ENCODE peak calls at places on chromosomes 6 and 20, in five cellular contexts. One of them, this sample, is unnamed.

GRCh38 chr6:13423292-13423691 is 64.1 kb downstream of the GFOD1 start:
- DNase-seq in adrenal gland: no peak
- DNase-seq in IMR-90: no peak
- DNase-seq in A549: no peak
- DNase-seq in ovary: no peak
- DNase-seq in this sample: no peak

GRCh38 chr20:44643596-44644383 is 7.7 kb downstream of the ADA start:
- DNase-seq in A549: peak; percentile 62
- DNase-seq in adrenal gland: peak; percentile 77
- DNase-seq in IMR-90: peak; percentile 80
- DNase-seq in ovary: peak; percentile 22
- DNase-seq in this sample: no peak

GRCh38 chr6:158903801-158904200 is 84.6 kb upstream of the EZR start:
- DNase-seq in adrenal gland: no peak
- DNase-seq in A549: no peak
- DNase-seq in ovary: no peak
- DNase-seq in IMR-90: no peak
- DNase-seq in this sample: no peak

GRCh38 chr20:3115190-3116107 is 30.9 kb upstream of the AVP start:
- DNase-seq in adrenal gland: peak; percentile 62
- DNase-seq in A549: peak; percentile 97
- DNase-seq in IMR-90: peak; percentile 59
- DNase-seq in ovary: peak; percentile 22
- DNase-seq in this sample: peak; percentile 42

GRCh38 chr6:124590001-124590400 is 372.2 kb upstream of the RNF217 start:
- DNase-seq in ovary: no peak
- DNase-seq in A549: no peak
- DNase-seq in adrenal gland: no peak
- DNase-seq in IMR-90: no peak
- DNase-seq in this sample: no peak

GRCh38 chr6:152631376-152631775 is 5.8 kb downstream of the SYNE1 start:
- DNase-seq in ovary: no peak
- DNase-seq in A549: no peak
- DNase-seq in IMR-90: no peak
- DNase-seq in adrenal gland: no peak
- DNase-seq in this sample: no peak

GRCh38 chr6:152146385-152146784 is 338.9 kb downstream of the ESR1 start:
- DNase-seq in adrenal gland: no peak
- DNase-seq in IMR-90: peak; percentile 91
- DNase-seq in ovary: no peak
- DNase-seq in A549: no peak
- DNase-seq in this sample: no peak

GRCh38 chr6:163414367-163415175 is at the start of gene QKI:
- DNase-seq in adrenal gland: peak; percentile 83
- DNase-seq in IMR-90: peak; percentile 67
- DNase-seq in A549: no peak
- DNase-seq in ovary: peak; percentile 85
- DNase-seq in this sample: peak; percentile 91

GRCh38 chr6:11615214-11615602 is 77.7 kb downstream of the TMEM170B start:
- DNase-seq in A549: no peak
- DNase-seq in adrenal gland: no peak
- DNase-seq in ovary: no peak
- DNase-seq in IMR-90: peak; percentile 86
- DNase-seq in this sample: no peak

GRCh38 chr20:62914970-62915457 is 11.3 kb downstream of the DIDO1 start:
- DNase-seq in A549: peak; percentile 63
- DNase-seq in ovary: no peak
- DNase-seq in adrenal gland: no peak
- DNase-seq in IMR-90: peak; percentile 19
- DNase-seq in this sample: peak; percentile 46

GRCh38 chr6:111711476-111711875 is 105.8 kb upstream of the TRAF3IP2 start:
- DNase-seq in IMR-90: no peak
- DNase-seq in ovary: peak; percentile 62
- DNase-seq in adrenal gland: no peak
- DNase-seq in A549: no peak
- DNase-seq in this sample: no peak

GRCh38 chr6:20715135-20715806 is 181.0 kb downstream of the CDKAL1 start:
- DNase-seq in IMR-90: no peak
- DNase-seq in A549: no peak
- DNase-seq in adrenal gland: no peak
- DNase-seq in ovary: no peak
- DNase-seq in this sample: no peak

GRCh38 chr6:166277021-166277420 is 31.2 kb downstream of the PRR18 start:
- DNase-seq in adrenal gland: peak; percentile 45
- DNase-seq in ovary: no peak
- DNase-seq in IMR-90: no peak
- DNase-seq in A549: no peak
- DNase-seq in this sample: no peak

GRCh38 chr20:48661575-48662473 is 166.0 kb downstream of the PREX1 start:
- DNase-seq in IMR-90: no peak
- DNase-seq in adrenal gland: no peak
- DNase-seq in ovary: no peak
- DNase-seq in A549: no peak
- DNase-seq in this sample: no peak

GRCh38 chr20:50389808-50390684 is 120.1 kb upstream of the PTPN1 start:
- DNase-seq in A549: no peak
- DNase-seq in adrenal gland: no peak
- DNase-seq in IMR-90: no peak
- DNase-seq in ovary: no peak
- DNase-seq in this sample: no peak

GRCh38 chr6:150987855-150988484 is 122.5 kb downstream of the MTHFD1L start:
- DNase-seq in adrenal gland: no peak
- DNase-seq in A549: no peak
- DNase-seq in ovary: no peak
- DNase-seq in IMR-90: no peak
- DNase-seq in this sample: no peak

GRCh38 chr6:154071236-154071635 is 32.2 kb downstream of the OPRM1 start:
- DNase-seq in adrenal gland: no peak
- DNase-seq in IMR-90: no peak
- DNase-seq in ovary: no peak
- DNase-seq in A549: no peak
- DNase-seq in this sample: no peak

GRCh38 chr20:3751664-3752385 is 15.7 kb downstream of the ADISSP start:
- DNase-seq in ovary: no peak
- DNase-seq in IMR-90: no peak
- DNase-seq in adrenal gland: peak; percentile 72
- DNase-seq in A549: no peak
- DNase-seq in this sample: peak; percentile 89

GRCh38 chr6:54586251-54586650 is 260.3 kb upstream of the FAM83B start:
- DNase-seq in adrenal gland: no peak
- DNase-seq in IMR-90: peak; percentile 47
- DNase-seq in ovary: no peak
- DNase-seq in A549: no peak
- DNase-seq in this sample: no peak

GRCh38 chr6:42967228-42967627 is 6.7 kb downstream of the GNMT start:
- DNase-seq in A549: no peak
- DNase-seq in IMR-90: no peak
- DNase-seq in ovary: no peak
- DNase-seq in adrenal gland: no peak
- DNase-seq in this sample: no peak

GRCh38 chr6:75504902-75505233 is 11.3 kb upstream of the FILIP1 start:
- DNase-seq in A549: no peak
- DNase-seq in ovary: no peak
- DNase-seq in adrenal gland: no peak
- DNase-seq in IMR-90: no peak
- DNase-seq in this sample: no peak

GRCh38 chr6:7513534-7513933 is 27.9 kb upstream of the DSP start:
- DNase-seq in adrenal gland: no peak
- DNase-seq in A549: no peak
- DNase-seq in IMR-90: no peak
- DNase-seq in ovary: no peak
- DNase-seq in this sample: no peak

GRCh38 chr6:143884161-143884560 is 19.9 kb downstream of the ZC2HC1B start:
- DNase-seq in IMR-90: peak; percentile 32
- DNase-seq in adrenal gland: no peak
- DNase-seq in ovary: no peak
- DNase-seq in A549: no peak
- DNase-seq in this sample: no peak

GRCh38 chr6:131250121-131250520 is 114.9 kb downstream of the AKAP7 start:
- DNase-seq in IMR-90: peak; percentile 48
- DNase-seq in ovary: peak; percentile 36
- DNase-seq in adrenal gland: peak; percentile 63
- DNase-seq in A549: no peak
- DNase-seq in this sample: no peak
- TF ChIP-seq POLR2A in IMR-90: no peak
- TF ChIP-seq POLR2A in ovary: no peak
- TF ChIP-seq POLR2A in adrenal gland: no peak
- TF ChIP-seq POLR2A in A549: no peak
- TF ChIP-seq POLR2A in this sample: no peak

DNA sequence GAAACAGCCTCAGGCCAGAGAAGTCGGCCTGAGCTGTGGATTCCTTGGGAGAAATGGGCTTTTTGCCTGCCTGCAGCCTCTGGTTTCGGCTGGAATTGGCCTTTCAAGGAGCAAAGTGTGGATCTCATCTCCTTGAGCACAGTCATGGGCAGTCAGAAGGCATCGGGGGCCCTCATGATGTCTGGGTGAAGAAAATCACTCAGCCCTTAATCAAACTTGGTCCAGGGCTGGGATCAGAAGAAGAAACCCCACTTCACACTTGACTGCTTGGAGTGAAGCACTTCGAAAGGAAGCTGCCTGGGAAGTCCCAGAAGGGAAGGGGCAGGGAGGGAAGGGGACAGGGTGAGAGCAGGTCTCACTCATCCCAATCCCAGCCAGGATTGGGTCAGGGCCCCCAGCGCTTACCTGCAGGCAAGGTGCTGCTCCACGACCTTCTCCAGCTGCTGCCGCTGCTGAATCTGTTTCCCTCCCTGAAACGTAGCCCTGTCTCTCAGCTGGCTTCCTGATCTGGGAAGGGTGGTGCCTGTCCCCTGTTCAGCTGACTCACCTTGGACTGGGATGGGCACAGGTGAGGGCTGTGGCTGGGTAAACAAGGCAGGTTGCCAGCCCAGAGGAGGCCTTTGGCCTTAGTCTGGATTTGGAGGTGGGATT is at the start of gene SDCBP2:
- DNase-seq in ovary: no peak
- DNase-seq in IMR-90: no peak
- DNase-seq in A549: no peak
- DNase-seq in adrenal gland: no peak
- DNase-seq in this sample: no peak
- TF ChIP-seq POLR2A in ovary: no peak
- TF ChIP-seq POLR2A in IMR-90: no peak
- TF ChIP-seq POLR2A in A549: no peak
- TF ChIP-seq POLR2A in adrenal gland: no peak
- TF ChIP-seq POLR2A in this sample: no peak

GRCh38 chr6:87700729-87701675 is 1.0 kb downstream of the AKIRIN2 start:
- DNase-seq in ovary: peak; percentile 31
- DNase-seq in adrenal gland: peak; percentile 45
- DNase-seq in A549: peak; percentile 44
- DNase-seq in IMR-90: peak; percentile 62
- DNase-seq in this sample: peak; percentile 84
- TF ChIP-seq POLR2A in ovary: no peak
- TF ChIP-seq POLR2A in adrenal gland: no peak
- TF ChIP-seq POLR2A in A549: no peak
- TF ChIP-seq POLR2A in IMR-90: no peak
- TF ChIP-seq POLR2A in this sample: peak; percentile 44

GRCh38 chr6:25768566-25768965 is 14.0 kb downstream of the SLC17A4 start:
- DNase-seq in adrenal gland: no peak
- DNase-seq in IMR-90: no peak
- DNase-seq in A549: no peak
- DNase-seq in ovary: no peak
- DNase-seq in this sample: no peak
- TF ChIP-seq POLR2A in adrenal gland: no peak
- TF ChIP-seq POLR2A in IMR-90: no peak
- TF ChIP-seq POLR2A in A549: no peak
- TF ChIP-seq POLR2A in ovary: no peak
- TF ChIP-seq POLR2A in this sample: no peak

DNA sequence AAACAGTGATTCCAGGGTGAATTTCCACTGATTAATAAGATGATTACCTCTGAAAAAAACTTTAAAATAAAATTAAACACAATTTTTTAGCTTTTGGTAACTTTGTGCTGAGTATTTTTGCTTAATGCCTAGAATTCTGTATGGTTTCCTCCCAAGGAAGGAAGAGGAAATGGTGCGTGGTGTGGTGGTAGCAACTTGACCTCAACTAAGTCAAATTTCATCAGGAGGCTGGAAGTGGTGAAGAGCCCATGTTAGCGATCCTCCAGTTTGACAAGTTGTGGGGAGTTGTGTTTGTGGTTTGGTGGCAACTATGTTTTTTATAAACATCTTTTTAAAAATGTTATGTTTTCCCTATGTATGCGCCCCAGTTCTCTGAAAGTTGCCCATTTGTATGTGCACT is 5.0 kb upstream of the RTF2 start:
- DNase-seq in ovary: no peak
- DNase-seq in adrenal gland: no peak
- DNase-seq in IMR-90: no peak
- DNase-seq in A549: no peak
- DNase-seq in this sample: no peak
- TF ChIP-seq POLR2A in ovary: no peak
- TF ChIP-seq POLR2A in adrenal gland: no peak
- TF ChIP-seq POLR2A in IMR-90: no peak
- TF ChIP-seq POLR2A in A549: no peak
- TF ChIP-seq POLR2A in this sample: no peak

GRCh38 chr6:39203804-39204495 is 25.3 kb downstream of the KCNK5 start:
- DNase-seq in A549: peak; percentile 62
- DNase-seq in IMR-90: no peak
- DNase-seq in ovary: no peak
- DNase-seq in adrenal gland: no peak
- DNase-seq in this sample: no peak
- TF ChIP-seq POLR2A in A549: no peak
- TF ChIP-seq POLR2A in IMR-90: no peak
- TF ChIP-seq POLR2A in ovary: no peak
- TF ChIP-seq POLR2A in adrenal gland: no peak
- TF ChIP-seq POLR2A in this sample: no peak

GRCh38 chr6:40901322-40902055 is 137.5 kb downstream of the UNC5CL start:
- DNase-seq in A549: no peak
- DNase-seq in IMR-90: no peak
- DNase-seq in ovary: no peak
- DNase-seq in adrenal gland: no peak
- DNase-seq in this sample: no peak
- TF ChIP-seq POLR2A in A549: no peak
- TF ChIP-seq POLR2A in IMR-90: no peak
- TF ChIP-seq POLR2A in ovary: no peak
- TF ChIP-seq POLR2A in adrenal gland: no peak
- TF ChIP-seq POLR2A in this sample: no peak

GRCh38 chr6:31534011-31534410 is 5.2 kb downstream of the MCCD1 start:
- DNase-seq in IMR-90: no peak
- DNase-seq in adrenal gland: no peak
- DNase-seq in A549: no peak
- DNase-seq in ovary: no peak
- DNase-seq in this sample: no peak
- TF ChIP-seq POLR2A in IMR-90: no peak
- TF ChIP-seq POLR2A in adrenal gland: no peak
- TF ChIP-seq POLR2A in A549: no peak
- TF ChIP-seq POLR2A in ovary: no peak
- TF ChIP-seq POLR2A in this sample: no peak

This sample was measured in erythroblast.